ENCODE peak calls at places on chromosomes 4 and X, in nine cellular contexts. One of them, this sample, is unnamed.

GRCh38 chrX:97672608-97673007 is 788.9 kb downstream of the RPA4 start:
- DNase-seq in frontal cortex: no peak
- DNase-seq in left colon: no peak
- DNase-seq in HepG2: no peak
- DNase-seq in COR-L47: no peak
- DNase-seq in activated T-helper 1 cell treated with anti-CD3 and anti-CD28 coated beads, Interleukin-12 subunit alpha, Interleukin-12 subunit beta, Interleukin-2, Interleukin-4 antibody, amounts not matched to agents 30 ng/mL and 10 ng/mL and 1 ng/mL, durations not matched to agents 14 hours and 24 hours and 36 hours: no peak
- DNase-seq in putamen: no peak
- DNase-seq in C1 segment of cervical spinal cord: no peak
- DNase-seq in stimulated activated CD4-positive, alpha-beta T cell treated with anti-CD3 and anti-CD28 coated beads, Interleukin-15, amount 100 ng/mL, for 24 hours: no peak
- DNase-seq in this sample: no peak

GRCh38 chr4:152415980-152416379 is 119.9 kb downstream of the FBXW7 start:
- DNase-seq in C1 segment of cervical spinal cord: no peak
- DNase-seq in left colon: no peak
- DNase-seq in stimulated activated CD4-positive, alpha-beta T cell treated with anti-CD3 and anti-CD28 coated beads, Interleukin-15, amount 100 ng/mL, for 24 hours: no peak
- DNase-seq in COR-L47: no peak
- DNase-seq in HepG2: peak
- DNase-seq in frontal cortex: no peak
- DNase-seq in putamen: no peak
- DNase-seq in activated T-helper 1 cell treated with anti-CD3 and anti-CD28 coated beads, Interleukin-12 subunit alpha, Interleukin-12 subunit beta, Interleukin-2, Interleukin-4 antibody, amounts not matched to agents 30 ng/mL and 10 ng/mL and 1 ng/mL, durations not matched to agents 14 hours and 24 hours and 36 hours: no peak
- DNase-seq in this sample: no peak

GRCh38 chrX:10486373-10486772 is 134.0 kb downstream of the MID1 start:
- DNase-seq in putamen: no peak
- DNase-seq in COR-L47: no peak
- DNase-seq in C1 segment of cervical spinal cord: no peak
- DNase-seq in HepG2: no peak
- DNase-seq in stimulated activated CD4-positive, alpha-beta T cell treated with anti-CD3 and anti-CD28 coated beads, Interleukin-15, amount 100 ng/mL, for 24 hours: no peak
- DNase-seq in activated T-helper 1 cell treated with anti-CD3 and anti-CD28 coated beads, Interleukin-12 subunit alpha, Interleukin-12 subunit beta, Interleukin-2, Interleukin-4 antibody, amounts not matched to agents 30 ng/mL and 10 ng/mL and 1 ng/mL, durations not matched to agents 14 hours and 24 hours and 36 hours: no peak
- DNase-seq in frontal cortex: no peak
- DNase-seq in left colon: no peak
- DNase-seq in this sample: no peak

GRCh38 chrX:112818114-112819012 is 22.3 kb downstream of the AMOT start:
- DNase-seq in C1 segment of cervical spinal cord: no peak
- DNase-seq in COR-L47: no peak
- DNase-seq in activated T-helper 1 cell treated with anti-CD3 and anti-CD28 coated beads, Interleukin-12 subunit alpha, Interleukin-12 subunit beta, Interleukin-2, Interleukin-4 antibody, amounts not matched to agents 30 ng/mL and 10 ng/mL and 1 ng/mL, durations not matched to agents 14 hours and 24 hours and 36 hours: no peak
- DNase-seq in frontal cortex: no peak
- DNase-seq in left colon: no peak
- DNase-seq in putamen: no peak
- DNase-seq in stimulated activated CD4-positive, alpha-beta T cell treated with anti-CD3 and anti-CD28 coated beads, Interleukin-15, amount 100 ng/mL, for 24 hours: no peak
- DNase-seq in HepG2: no peak
- DNase-seq in this sample: no peak

GRCh38 chr4:123606946-123607542 is 210.4 kb downstream of the SPRY1 start:
- DNase-seq in frontal cortex: no peak
- DNase-seq in HepG2: no peak
- DNase-seq in C1 segment of cervical spinal cord: no peak
- DNase-seq in activated T-helper 1 cell treated with anti-CD3 and anti-CD28 coated beads, Interleukin-12 subunit alpha, Interleukin-12 subunit beta, Interleukin-2, Interleukin-4 antibody, amounts not matched to agents 30 ng/mL and 10 ng/mL and 1 ng/mL, durations not matched to agents 14 hours and 24 hours and 36 hours: no peak
- DNase-seq in stimulated activated CD4-positive, alpha-beta T cell treated with anti-CD3 and anti-CD28 coated beads, Interleukin-15, amount 100 ng/mL, for 24 hours: no peak
- DNase-seq in left colon: no peak
- DNase-seq in COR-L47: no peak
- DNase-seq in putamen: no peak
- DNase-seq in this sample: no peak

GRCh38 chr4:41883988-41884737 is 51.1 kb upstream of the TMEM33 start:
- DNase-seq in C1 segment of cervical spinal cord: no peak
- DNase-seq in HepG2: peak
- DNase-seq in stimulated activated CD4-positive, alpha-beta T cell treated with anti-CD3 and anti-CD28 coated beads, Interleukin-15, amount 100 ng/mL, for 24 hours: no peak
- DNase-seq in putamen: no peak
- DNase-seq in COR-L47: no peak
- DNase-seq in activated T-helper 1 cell treated with anti-CD3 and anti-CD28 coated beads, Interleukin-12 subunit alpha, Interleukin-12 subunit beta, Interleukin-2, Interleukin-4 antibody, amounts not matched to agents 30 ng/mL and 10 ng/mL and 1 ng/mL, durations not matched to agents 14 hours and 24 hours and 36 hours: no peak
- DNase-seq in left colon: no peak
- DNase-seq in frontal cortex: no peak
- DNase-seq in this sample: no peak

GRCh38 chr4:176193126-176193525 is 2.3 kb downstream of the SPATA4 start:
- DNase-seq in stimulated activated CD4-positive, alpha-beta T cell treated with anti-CD3 and anti-CD28 coated beads, Interleukin-15, amount 100 ng/mL, for 24 hours: no peak
- DNase-seq in frontal cortex: no peak
- DNase-seq in HepG2: no peak
- DNase-seq in COR-L47: no peak
- DNase-seq in C1 segment of cervical spinal cord: no peak
- DNase-seq in left colon: no peak
- DNase-seq in activated T-helper 1 cell treated with anti-CD3 and anti-CD28 coated beads, Interleukin-12 subunit alpha, Interleukin-12 subunit beta, Interleukin-2, Interleukin-4 antibody, amounts not matched to agents 30 ng/mL and 10 ng/mL and 1 ng/mL, durations not matched to agents 14 hours and 24 hours and 36 hours: no peak
- DNase-seq in putamen: no peak
- DNase-seq in this sample: no peak

GRCh38 chr4:83852085-83852451 is 316.2 kb downstream of the GPAT3 start:
- DNase-seq in HepG2: peak
- DNase-seq in stimulated activated CD4-positive, alpha-beta T cell treated with anti-CD3 and anti-CD28 coated beads, Interleukin-15, amount 100 ng/mL, for 24 hours: no peak
- DNase-seq in COR-L47: no peak
- DNase-seq in frontal cortex: no peak
- DNase-seq in putamen: no peak
- DNase-seq in activated T-helper 1 cell treated with anti-CD3 and anti-CD28 coated beads, Interleukin-12 subunit alpha, Interleukin-12 subunit beta, Interleukin-2, Interleukin-4 antibody, amounts not matched to agents 30 ng/mL and 10 ng/mL and 1 ng/mL, durations not matched to agents 14 hours and 24 hours and 36 hours: no peak
- DNase-seq in left colon: no peak
- DNase-seq in C1 segment of cervical spinal cord: no peak
- DNase-seq in this sample: no peak

GRCh38 chr4:8618421-8618820 is 25.9 kb downstream of the CPZ start:
- DNase-seq in C1 segment of cervical spinal cord: no peak
- DNase-seq in activated T-helper 1 cell treated with anti-CD3 and anti-CD28 coated beads, Interleukin-12 subunit alpha, Interleukin-12 subunit beta, Interleukin-2, Interleukin-4 antibody, amounts not matched to agents 30 ng/mL and 10 ng/mL and 1 ng/mL, durations not matched to agents 14 hours and 24 hours and 36 hours: no peak
- DNase-seq in stimulated activated CD4-positive, alpha-beta T cell treated with anti-CD3 and anti-CD28 coated beads, Interleukin-15, amount 100 ng/mL, for 24 hours: no peak
- DNase-seq in COR-L47: no peak
- DNase-seq in left colon: no peak
- DNase-seq in putamen: no peak
- DNase-seq in frontal cortex: no peak
- DNase-seq in HepG2: no peak
- DNase-seq in this sample: no peak

GRCh38 chr4:10783351-10783750 is 98.8 kb upstream of the CLNK start:
- DNase-seq in putamen: no peak
- DNase-seq in HepG2: no peak
- DNase-seq in C1 segment of cervical spinal cord: no peak
- DNase-seq in frontal cortex: no peak
- DNase-seq in COR-L47: no peak
- DNase-seq in activated T-helper 1 cell treated with anti-CD3 and anti-CD28 coated beads, Interleukin-12 subunit alpha, Interleukin-12 subunit beta, Interleukin-2, Interleukin-4 antibody, amounts not matched to agents 30 ng/mL and 10 ng/mL and 1 ng/mL, durations not matched to agents 14 hours and 24 hours and 36 hours: no peak
- DNase-seq in left colon: no peak
- DNase-seq in stimulated activated CD4-positive, alpha-beta T cell treated with anti-CD3 and anti-CD28 coated beads, Interleukin-15, amount 100 ng/mL, for 24 hours: no peak
- DNase-seq in this sample: no peak

GRCh38 chrX:1323315-1323714 is 13.3 kb upstream of the IL3RA start:
- DNase-seq in COR-L47: no peak
- DNase-seq in HepG2: peak
- DNase-seq in frontal cortex: no peak
- DNase-seq in left colon: peak
- DNase-seq in activated T-helper 1 cell treated with anti-CD3 and anti-CD28 coated beads, Interleukin-12 subunit alpha, Interleukin-12 subunit beta, Interleukin-2, Interleukin-4 antibody, amounts not matched to agents 30 ng/mL and 10 ng/mL and 1 ng/mL, durations not matched to agents 14 hours and 24 hours and 36 hours: peak
- DNase-seq in stimulated activated CD4-positive, alpha-beta T cell treated with anti-CD3 and anti-CD28 coated beads, Interleukin-15, amount 100 ng/mL, for 24 hours: peak
- DNase-seq in putamen: no peak
- DNase-seq in C1 segment of cervical spinal cord: no peak
- DNase-seq in this sample: peak

GRCh38 chr4:52657630-52658501 is 1.2 kb downstream of the USP46 start:
- DNase-seq in stimulated activated CD4-positive, alpha-beta T cell treated with anti-CD3 and anti-CD28 coated beads, Interleukin-15, amount 100 ng/mL, for 24 hours: no peak
- DNase-seq in left colon: peak
- DNase-seq in COR-L47: no peak
- DNase-seq in C1 segment of cervical spinal cord: peak
- DNase-seq in frontal cortex: peak
- DNase-seq in HepG2: no peak
- DNase-seq in putamen: peak
- DNase-seq in activated T-helper 1 cell treated with anti-CD3 and anti-CD28 coated beads, Interleukin-12 subunit alpha, Interleukin-12 subunit beta, Interleukin-2, Interleukin-4 antibody, amounts not matched to agents 30 ng/mL and 10 ng/mL and 1 ng/mL, durations not matched to agents 14 hours and 24 hours and 36 hours: no peak
- DNase-seq in this sample: no peak

This sample was measured in activated naive CD8-positive, alpha-beta T cell treated with anti-CD3 and anti-CD28 coated beads, Interleukin-2, amount 50 U/mL, for 24 hours.